ENCODE peak calls at places on chromosomes 4 and X, in seven cellular contexts. S is IMR-90, Q is GM12878, B is SK-N-SH, O is A549, V is H1, R is K562. P is an unnamed sample.

GRCh38 chrX:67781132-67781531 is 237.3 kb downstream of the AR start:
- DNase-seq in Q (no peak), B (no peak), S (no peak), O (peak), V (no peak), R (no peak), P (no peak)

GRCh38 chrX:143757887-143758286 is 37.3 kb upstream of the SPANXN2 start:
- DNase-seq in V (no peak), B (no peak), O (no peak), S (no peak), Q (no peak), R (no peak), P (no peak)

GRCh38 chr4:87882321-87882720 is 49.6 kb downstream of the MEPE start:
- DNase-seq in V (no peak), O (no peak), R (no peak), B (no peak), Q (no peak), S (no peak), P (no peak)

GRCh38 chr4:8191136-8191747 is 7.8 kb upstream of the SH3TC1 start:
- DNase-seq in B (no peak), O (no peak), V (no peak), Q (peak), S (peak), R (peak), P (peak)

GRCh38 chr4:119271361-119272085 is 50.4 kb downstream of the FABP2 start:
- DNase-seq in R (no peak), V (no peak), B (no peak), O (no peak), S (no peak), Q (no peak), P (no peak)

GRCh38 chrX:39491548-39492297 is 606.0 kb downstream of the BCOR start:
- DNase-seq in O (no peak), Q (peak), V (no peak), R (peak), B (no peak), S (no peak), P (no peak)

GRCh38 chr4:180926277-180926676 is 1316.9 kb upstream of the TENM3 start:
- DNase-seq in Q (no peak), O (no peak), V (no peak), R (no peak), S (no peak), B (no peak), P (no peak)

GRCh38 chrX:11351375-11352295 is 58.4 kb downstream of the AMELX start:
- DNase-seq in B (no peak), Q (no peak), R (no peak), V (no peak), S (peak), O (no peak), P (no peak)

GRCh38 chr4:173360587-173361221 is 10.1 kb upstream of the SAP30 start:
- DNase-seq in B (no peak), V (no peak), S (peak), O (no peak), Q (no peak), R (peak), P (no peak)

GRCh38 chrX:13064599-13065143 is 20.3 kb upstream of the FAM9C start:
- DNase-seq in O (peak), Q (no peak), B (no peak), V (no peak), R (no peak), S (peak), P (no peak)

GRCh38 chr4:124334119-124334518 is 378.4 kb downstream of the ANKRD50 start:
- DNase-seq in Q (no peak), B (peak), O (peak), V (peak), R (peak), S (peak), P (peak)

GRCh38 chr4:12053951-12054350 is 625.3 kb upstream of the HS3ST1 start:
- DNase-seq in Q (no peak), O (no peak), V (no peak), S (no peak), R (no peak), B (no peak), P (no peak)

GRCh38 chr4:186688150-186688943 is 35.3 kb downstream of the FAT1 start:
- DNase-seq in R (no peak), O (no peak), S (no peak), Q (no peak), V (peak), B (no peak), P (peak)

GRCh38 chr4:2961411-2962098 is 1.7 kb downstream of the NOP14 start:
- DNase-seq in S (no peak), R (peak), O (no peak), V (no peak), B (peak), Q (no peak), P (peak)

GRCh38 chr4:171067422-171067821 is 745.8 kb upstream of the GALNTL6 start:
- DNase-seq in V (no peak), R (no peak), Q (peak), B (no peak), S (no peak), O (peak), P (no peak)

GRCh38 chr4:86256086-86256485 is 103.8 kb downstream of the MAPK10 start:
- DNase-seq in V (no peak), Q (no peak), O (no peak), R (no peak), B (no peak), S (no peak), P (no peak)

GRCh38 chrX:16882188-16882587 is 12.0 kb upstream of the RBBP7 start:
- DNase-seq in V (no peak), Q (no peak), R (peak), B (peak), O (peak), S (peak), P (no peak)

GRCh38 chrX:135463937-135464336 is 42.2 kb downstream of the SMIM10L2A start:
- DNase-seq in V (no peak), B (no peak), R (peak), S (peak), O (peak), Q (no peak), P (peak)

GRCh38 chr4:162061214-162061613 is 102.6 kb downstream of the FSTL5 start:
- DNase-seq in S (no peak), R (no peak), V (peak), B (no peak), O (peak), Q (no peak), P (no peak)

GRCh38 chr4:189659302-189659701 is 281.4 kb upstream of the FRG1 start:
- DNase-seq in R (no peak), B (no peak), S (no peak), Q (no peak), O (no peak), V (no peak), P (no peak)

GRCh38 chrX:23228950-23229448 is 105.7 kb upstream of the PTCHD1 start:
- DNase-seq in Q (no peak), O (no peak), B (no peak), V (no peak), R (no peak), S (no peak), P (no peak)

GRCh38 chr4:77877167-77877566 is 14.5 kb downstream of the MRPL1 start:
- DNase-seq in O (no peak), S (no peak), Q (no peak), R (no peak), B (no peak), V (no peak), P (no peak)

GRCh38 chr4:77877771-77878170 is 15.1 kb downstream of the MRPL1 start:
- DNase-seq in B (no peak), V (no peak), R (no peak), Q (no peak), S (no peak), O (no peak), P (no peak)

GRCh38 chr4:77878176-77878575 is 15.5 kb downstream of the MRPL1 start:
- DNase-seq in O (no peak), Q (no peak), V (no peak), R (no peak), B (no peak), S (no peak), P (no peak)

GRCh38 chr4:77880784-77881183 is 18.2 kb downstream of the MRPL1 start:
- DNase-seq in Q (no peak), O (no peak), R (no peak), S (no peak), V (no peak), B (no peak), P (no peak)

DNA sequence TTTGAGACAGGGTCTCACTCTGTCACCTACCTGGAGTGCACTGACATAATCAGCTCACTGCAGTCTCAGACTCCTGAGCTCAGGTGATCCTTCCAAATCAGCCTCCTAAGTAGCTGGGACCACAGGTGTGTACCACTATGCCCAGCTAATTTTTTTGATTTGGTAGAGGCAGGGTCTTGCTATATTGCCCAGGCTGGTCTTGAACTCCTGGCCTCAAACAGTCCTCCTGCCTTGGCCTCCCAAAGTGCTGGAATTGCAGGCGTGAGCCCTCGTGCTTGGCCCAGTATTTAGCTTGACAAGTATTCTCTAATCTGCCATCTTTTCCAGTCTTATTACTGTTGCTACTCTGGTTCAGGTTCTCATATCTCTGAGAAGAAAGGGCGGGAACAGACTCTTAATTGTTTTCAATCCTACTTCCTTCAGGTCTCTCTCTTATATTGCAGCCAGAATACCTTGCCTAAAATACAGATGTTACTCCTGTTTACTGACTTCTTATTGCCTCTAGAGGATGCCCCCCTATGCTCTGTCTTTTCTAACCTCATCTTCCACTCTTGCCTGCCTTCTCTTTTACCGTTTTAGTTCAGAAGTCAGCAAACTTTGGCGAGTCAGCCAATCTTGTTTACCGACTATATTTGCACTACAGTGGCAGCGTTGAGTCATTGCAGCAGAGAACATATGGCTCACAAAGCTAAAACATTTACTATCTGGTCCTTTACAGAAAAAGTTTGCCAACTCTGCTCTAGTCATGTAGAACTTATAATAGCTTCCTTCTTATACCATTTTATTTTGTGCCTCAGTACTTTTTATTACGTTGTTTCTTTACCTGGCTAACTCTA is 19.0 kb downstream of the MRPL1 start:
- DNase-seq in B (no peak), V (no peak), Q (no peak), S (peak), R (no peak), O (peak), P (peak)
- TF ChIP-seq RFX5 in B (no peak), V (no peak), Q (no peak), S (no peak), R (no peak), O (no peak), P (no peak)

GRCh38 chr4:95304898-95305297 is 243.9 kb downstream of the UNC5C start:
- DNase-seq in O (peak), R (no peak), B (no peak), V (no peak), S (peak), Q (no peak), P (no peak)
- H3K27ac ChIP-seq in O (peak), R (no peak), B (no peak), V (no peak), S (no peak), Q (no peak), P (no peak)

GRCh38 chrX:149248073-149248625 is 257.0 kb downstream of the IDS start:
- DNase-seq in S (no peak), O (no peak), R (no peak), B (no peak), V (no peak), Q (no peak), P (no peak)
- TF ChIP-seq RFX5 in S (no peak), O (no peak), R (no peak), B (no peak), V (no peak), Q (no peak), P (no peak)

GRCh38 chr4:147485167-147485566 is 4.3 kb downstream of the EDNRA start:
- DNase-seq in V (no peak), B (no peak), S (no peak), R (no peak), O (no peak), Q (no peak), P (no peak)
- H3K27ac ChIP-seq in V (no peak), B (no peak), S (no peak), R (no peak), O (no peak), Q (no peak), P (no peak)

P was measured in HepG2.